ENCODE peak calls at places on chromosomes 11 and 22, in five cellular contexts. U is kidney, Q is gastrocnemius medialis, B is uterus, Z is SJSA1. R is an unnamed sample.
A peak's percentile ranks its signal among the peaks of the same experiment; 100 is the strongest.

GRCh38 chr11:129888451-129888850 is 6.9 kb downstream of the NFRKB start:
- DNase-seq in B (no peak), U (no peak), Q (no peak), Z (no peak), R (no peak)

GRCh38 chr11:30960387-30960992 is 374.3 kb upstream of the MPPED2 start:
- DNase-seq in Z (no peak), U (no peak), Q (no peak), B (no peak), R (no peak)

GRCh38 chr11:43944761-43945311 is 2.4 kb downstream of the C11orf96 start:
- DNase-seq in Q (peak; percentile 46), B (peak; percentile 76), U (peak; percentile 87), Z (peak; percentile 90), R (no peak)

GRCh38 chr22:36462475-36462790 is 19.0 kb downstream of the TXN2 start:
- DNase-seq in Q (no peak), Z (no peak), U (no peak), B (no peak), R (no peak)

GRCh38 chr22:30186048-30186447 is 60.5 kb downstream of the LIF start:
- DNase-seq in Z (no peak), Q (no peak), B (no peak), U (no peak), R (no peak)

GRCh38 chr11:117725048-117725734 is 71.8 kb downstream of the DSCAML1 start:
- DNase-seq in Z (no peak), U (no peak), B (no peak), Q (no peak), R (no peak)

GRCh38 chr11:116601734-116602636 is 170.8 kb downstream of the BUD13 start:
- DNase-seq in U (no peak), Z (no peak), B (peak; percentile 30), Q (no peak), R (no peak)

GRCh38 chr11:64358907-64359711 is at the start of gene RPS6KA4:
- DNase-seq in U (peak; percentile 87), B (peak; percentile 75), Z (peak; percentile 81), Q (no peak), R (no peak)

GRCh38 chr11:114228401-114229061 is 67.7 kb upstream of the NNMT start:
- DNase-seq in B (no peak), Q (no peak), U (no peak), Z (no peak), R (no peak)

GRCh38 chr11:47259178-47259977 is 1.6 kb downstream of the NR1H3 start:
- DNase-seq in B (no peak), U (no peak), Q (no peak), Z (no peak), R (no peak)

GRCh38 chr11:119907934-119908760 is 179.1 kb upstream of the NECTIN1 start:
- DNase-seq in U (no peak), B (no peak), Q (no peak), Z (no peak), R (no peak)

GRCh38 chr11:120773501-120774031 is 250.3 kb upstream of the TBCEL start:
- DNase-seq in B (no peak), U (no peak), Z (peak; percentile 56), Q (no peak), R (no peak)

GRCh38 chr11:126949066-126949945 is 51.3 kb downstream of the KIRREL3 start:
- DNase-seq in B (no peak), Q (no peak), Z (peak; percentile 38), U (no peak), R (no peak)

GRCh38 chr11:64314146-64314804 is 3.1 kb downstream of the TRMT112 start:
- DNase-seq in Z (no peak), Q (no peak), B (no peak), U (no peak), R (no peak)

GRCh38 chr22:37433786-37434185 is 6.5 kb upstream of the ELFN2 start:
- DNase-seq in B (no peak), Z (no peak), Q (no peak), U (no peak), R (no peak)

GRCh38 chr11:126992065-126992803 is 8.3 kb downstream of the KIRREL3 start:
- DNase-seq in Z (peak; percentile 85), B (no peak), Q (no peak), U (no peak), R (no peak)

GRCh38 chr11:79393362-79394043 is 47.3 kb downstream of the TENM4 start:
- DNase-seq in U (no peak), Q (no peak), B (no peak), Z (no peak), R (no peak)

GRCh38 chr11:100731471-100731870 is 44.4 kb downstream of the ARHGAP42 start:
- DNase-seq in Z (no peak), B (no peak), Q (no peak), U (no peak), R (no peak)

GRCh38 chr11:106101797-106102196 is 24.3 kb downstream of the AASDHPPT start:
- DNase-seq in Z (no peak), Q (no peak), B (no peak), U (no peak), R (no peak)

DNA sequence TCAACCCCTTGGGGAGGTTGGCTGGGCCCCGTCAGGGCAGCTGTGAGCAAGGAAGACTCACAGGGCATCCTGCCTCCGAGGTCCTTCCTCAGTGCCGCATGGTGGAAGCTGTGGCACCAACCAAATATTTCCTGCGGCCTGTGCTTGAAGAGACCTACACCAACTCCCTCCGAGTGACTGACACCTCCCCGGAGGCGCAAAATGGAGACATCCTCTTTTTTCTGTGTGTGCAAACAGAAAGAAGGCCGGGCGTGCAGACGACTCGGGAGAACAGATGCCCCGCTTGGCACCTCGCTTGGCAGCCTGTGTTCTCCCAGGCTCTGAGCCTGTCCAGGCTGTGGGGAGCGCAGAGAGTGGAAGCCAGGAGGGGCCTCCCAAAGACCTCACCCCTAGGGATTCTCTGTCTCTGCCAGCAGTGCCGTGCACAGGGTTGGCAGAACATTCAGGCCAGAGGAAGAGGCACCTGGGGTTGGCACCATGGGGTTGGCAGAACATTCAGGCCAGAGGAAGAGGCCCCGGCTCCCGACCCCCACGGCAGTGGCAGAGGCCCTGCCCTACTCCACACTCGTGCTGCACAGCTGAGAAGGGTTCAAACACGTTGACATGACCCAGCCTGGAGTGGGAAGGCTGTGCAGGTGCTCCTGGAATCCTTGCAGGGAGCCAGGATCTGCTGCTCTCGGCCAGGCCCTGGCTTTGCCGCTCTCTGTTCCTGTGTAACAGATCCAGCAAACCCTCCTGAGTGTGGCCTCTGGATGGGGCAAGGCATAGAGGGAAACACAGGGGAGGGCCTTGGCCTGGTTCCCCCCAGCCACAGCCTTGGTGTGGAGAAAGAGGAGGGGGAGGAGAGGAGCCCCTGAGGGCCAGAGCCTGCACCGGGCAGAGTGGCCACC is 805.5 kb downstream of the BRD1 start:
- DNase-seq in B (no peak), Z (no peak), U (peak; percentile 59), Q (no peak), R (no peak)
- H3K9me3 ChIP-seq in B (no peaks in the 10 kb centered on the region), Z (peaks cover 3% of the 10 kb centered on the region), U (no peaks in the 10 kb centered on the region), Q (no peaks in the 10 kb centered on the region), R (no peaks in the 10 kb centered on the region)

GRCh38 chr22:48863965-48864538 is 963.6 kb downstream of the BRD1 start:
- DNase-seq in Q (no peak), U (peak; percentile 32), B (no peak), Z (no peak), R (no peak)
- H3K9me3 ChIP-seq in Q (no peaks in the 10 kb centered on the region), U (no peaks in the 10 kb centered on the region), B (no peaks in the 10 kb centered on the region), Z (no peaks in the 10 kb centered on the region), R (no peaks in the 10 kb centered on the region)

GRCh38 chr22:49534386-49534785 is 293.3 kb downstream of the BRD1 start:
- DNase-seq in B (no peak), U (peak; percentile 20), Q (peak; percentile 32), Z (no peak), R (no peak)
- H3K9me3 ChIP-seq in B (no peaks in the 10 kb centered on the region), U (no peaks in the 10 kb centered on the region), Q (no peaks in the 10 kb centered on the region), Z (peaks cover 8% of the 10 kb centered on the region), R (no peaks in the 10 kb centered on the region)

GRCh38 chr11:15309296-15309695 is 194.6 kb downstream of the INSC start:
- DNase-seq in B (no peak), Q (no peak), Z (no peak), U (no peak), R (no peak)

GRCh38 chr11:15308840-15309239 is 194.1 kb downstream of the INSC start:
- DNase-seq in B (no peak), Z (no peak), U (no peak), Q (no peak), R (no peak)

DNA sequence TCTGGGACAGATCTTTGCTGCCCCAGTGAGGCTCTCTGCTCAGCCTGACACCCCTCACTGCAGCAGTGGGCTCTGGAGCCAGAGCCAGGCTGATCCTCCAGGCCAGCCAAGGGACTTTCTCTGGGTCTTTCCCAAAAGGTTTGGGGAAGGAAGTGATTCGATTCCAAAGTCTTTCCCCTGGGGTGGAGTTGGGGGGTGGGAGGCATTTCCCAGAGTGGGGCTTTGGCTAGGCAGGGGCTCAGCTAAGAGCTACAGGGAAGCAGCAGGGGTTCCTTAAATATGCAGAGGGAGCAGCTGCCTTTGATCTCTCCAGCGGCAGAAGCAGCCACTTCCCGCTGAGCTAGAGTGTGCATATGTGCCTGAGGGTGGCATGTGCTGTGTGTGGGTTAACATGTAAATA is 192.9 kb downstream of the INSC start:
- DNase-seq in Q (no peak), U (no peak), B (no peak), Z (no peak), R (no peak)
- H3K9me3 ChIP-seq in Q (no peaks in the 10 kb centered on the region), U (no peaks in the 10 kb centered on the region), B (no peaks in the 10 kb centered on the region), Z (peaks cover 8% of the 10 kb centered on the region), R (no peaks in the 10 kb centered on the region)

DNA sequence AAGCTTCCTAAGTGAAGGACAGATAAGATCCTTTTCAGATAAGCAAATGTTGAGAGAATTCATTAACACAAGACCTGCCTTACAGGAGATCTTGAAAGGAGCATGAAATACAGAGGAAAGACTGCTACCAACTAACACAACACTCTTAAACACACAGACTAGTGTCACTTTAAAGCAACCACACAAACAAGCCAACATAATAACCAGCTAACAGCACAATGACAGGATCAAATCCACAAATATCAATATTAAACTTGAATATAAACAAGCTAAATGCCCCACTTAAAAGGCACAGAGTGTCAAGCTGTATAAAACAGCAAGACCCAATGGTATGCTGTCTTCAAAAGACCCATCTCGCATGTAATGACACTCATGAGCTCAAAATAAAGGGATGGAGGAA is 70.8 kb upstream of the HMGXB4 start:
- DNase-seq in U (no peak), B (no peak), Q (no peak), Z (no peak), R (no peak)
- H3K9me3 ChIP-seq in U (peaks cover 3% of the 10 kb centered on the region), B (no peaks in the 10 kb centered on the region), Q (peaks cover 11% of the 10 kb centered on the region), Z (peaks cover 5% of the 10 kb centered on the region), R (peaks cover 33% of the 10 kb centered on the region)

DNA sequence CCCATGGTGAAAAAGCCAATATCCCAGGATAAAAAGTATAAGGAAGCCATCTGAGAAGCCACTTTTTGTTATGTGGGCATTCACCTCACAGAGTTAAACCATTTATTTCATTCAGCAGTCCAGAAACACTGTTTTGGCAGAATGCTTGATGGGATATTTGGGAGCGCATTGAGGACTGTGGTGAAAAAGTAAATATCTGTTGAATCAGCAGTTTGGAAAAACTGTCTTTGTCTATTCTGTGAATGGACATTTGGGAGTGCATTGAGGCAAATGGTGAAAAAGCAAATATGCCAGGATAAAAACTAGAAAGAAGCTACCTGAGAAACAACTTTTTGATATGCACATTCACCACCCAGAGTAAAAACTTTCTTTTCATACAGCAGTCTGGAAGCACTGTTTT is 276.2 kb upstream of the TRIM48 start:
- DNase-seq in U (no peak), Z (no peak), B (no peak), Q (no peak), R (no peak)
- H3K9me3 ChIP-seq in U (peaks cover 5% of the 10 kb centered on the region), Z (peaks cover 2% of the 10 kb centered on the region), B (no peaks in the 10 kb centered on the region), Q (no peaks in the 10 kb centered on the region), R (peaks cover 3% of the 10 kb centered on the region)

DNA sequence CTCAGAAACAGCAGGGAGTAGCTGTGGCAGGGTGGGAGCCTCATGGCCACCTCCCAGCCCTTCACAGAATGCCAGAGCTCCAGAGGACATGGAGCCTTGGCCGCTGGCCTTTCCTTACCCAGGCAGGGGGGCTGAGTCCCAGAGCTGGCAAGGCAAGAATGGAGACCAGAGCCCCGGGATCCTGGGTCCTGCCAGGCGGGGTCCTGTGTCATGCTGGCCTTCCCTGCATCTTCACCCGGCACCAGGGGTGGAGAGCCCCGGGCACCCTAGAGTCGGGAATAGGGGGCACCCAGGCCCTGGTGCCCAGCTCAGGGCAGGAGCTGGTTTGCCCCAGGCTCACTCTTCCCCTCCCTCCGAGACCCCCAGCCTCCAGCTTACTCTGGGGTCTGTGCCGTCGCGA is 519.9 kb downstream of the TBC1D22A start:
- DNase-seq in B (no peak), Z (no peak), Q (no peak), U (peak; percentile 67), R (no peak)
- H3K9me3 ChIP-seq in B (no peaks in the 10 kb centered on the region), Z (no peaks in the 10 kb centered on the region), Q (no peaks in the 10 kb centered on the region), U (no peaks in the 10 kb centered on the region), R (no peaks in the 10 kb centered on the region)

R was measured in right atrium auricular region.